ENCODE peak calls at places on chromosomes 16 and 17, in nine cellular contexts. N, R, Y, K, J, C, L, A and S are unnamed samples.

GRCh38 chr16:55540221-55540620 is 26.3 kb upstream of the CAPNS2 start:
- DNase-seq in A (no peak), N (no peak), Y (no peak), J (no peak), K (no peak), R (no peak), L (no peak), C (no peak), S (no peak)

GRCh38 chr16:55465077-55465896 is 13.7 kb upstream of the MMP2 start:
- DNase-seq in L (peak; percentile 13), C (peak; percentile 92), N (peak; percentile 74), Y (peak; percentile 61), K (peak; percentile 62), R (peak; percentile 86), J (peak; percentile 72), A (peak; percentile 86), S (peak; percentile 58)

GRCh38 chr16:68954871-68955635 is 111.7 kb downstream of the TANGO6 start:
- DNase-seq in J (no peak), A (no peak), L (no peak), Y (no peak), N (no peak), C (no peak), R (no peak), K (peak; percentile 31), S (no peak)

GRCh38 chr17:82458885-82459424 is 414 bp downstream of the NARF start:
- DNase-seq in N (no peak), R (peak; percentile 54), A (no peak), J (no peak), K (peak; percentile 26), Y (no peak), L (no peak), C (peak; percentile 29), S (no peak)

GRCh38 chr16:87855852-87856715 is 13.2 kb downstream of the SLC7A5 start:
- DNase-seq in N (no peak), L (peak; percentile 61), K (no peak), C (peak; percentile 72), R (peak; percentile 80), A (peak; percentile 74), Y (no peak), J (no peak), S (no peak)

GRCh38 chr17:12737740-12738469 is 51.4 kb upstream of the ARHGAP44 start:
- DNase-seq in J (no peak), K (no peak), Y (no peak), L (no peak), C (no peak), N (no peak), R (no peak), A (no peak), S (no peak)

GRCh38 chr16:25487888-25488287 is 203.9 kb upstream of the HS3ST4 start:
- DNase-seq in N (no peak), L (no peak), Y (no peak), C (no peak), A (no peak), J (no peak), R (no peak), K (no peak), S (no peak)

GRCh38 chr16:50259334-50260205 is 6.8 kb upstream of the ADCY7 start:
- DNase-seq in C (no peak), Y (no peak), L (no peak), A (no peak), N (no peak), J (no peak), K (no peak), R (no peak), S (peak; percentile 12)

GRCh38 chr16:56606071-56606687 is 2.2 kb upstream of the MT2A start:
- DNase-seq in R (no peak), L (no peak), N (peak; percentile 51), C (no peak), K (no peak), A (peak; percentile 19), Y (no peak), J (no peak), S (no peak)

GRCh38 chr16:50821586-50821985 is 79.7 kb downstream of the CYLD start:
- DNase-seq in A (no peak), K (no peak), Y (no peak), L (no peak), C (peak; percentile 12), R (no peak), J (no peak), N (no peak), S (no peak)

GRCh38 chr16:50944431-50944830 is 202.5 kb downstream of the CYLD start:
- DNase-seq in Y (no peak), A (no peak), L (no peak), K (no peak), N (no peak), C (no peak), R (no peak), J (no peak), S (no peak)

GRCh38 chr17:44738214-44738906 is 20.4 kb upstream of the ADAM11 start:
- DNase-seq in C (no peak), Y (no peak), A (no peak), J (no peak), R (no peak), L (no peak), K (no peak), N (no peak), S (no peak)

GRCh38 chr17:32259596-32259995 is 6.0 kb upstream of the RHBDL3 start:
- DNase-seq in K (no peak), J (no peak), A (peak; percentile 45), Y (no peak), R (no peak), L (no peak), N (no peak), C (no peak), S (no peak)

GRCh38 chr17:42904110-42904469 is 3.5 kb downstream of the G6PC1 start:
- DNase-seq in A (no peak), R (no peak), C (no peak), K (no peak), J (no peak), Y (no peak), L (no peak), N (no peak), S (no peak)

GRCh38 chr16:68528686-68529379 is 10.3 kb upstream of the ZFP90 start:
- DNase-seq in K (peak; percentile 71), N (peak; percentile 90), L (peak; percentile 59), Y (peak; percentile 85), C (peak; percentile 90), J (peak; percentile 84), A (peak; percentile 89), R (peak; percentile 91), S (peak; percentile 73)

GRCh38 chr17:8057691-8058114 is 18.8 kb downstream of the ALOX15B start:
- DNase-seq in N (peak; percentile 97), C (peak; percentile 77), L (peak; percentile 70), Y (no peak), A (peak; percentile 36), J (peak; percentile 27), R (peak; percentile 54), K (peak; percentile 64), S (peak; percentile 38)

GRCh38 chr16:88943131-88943664 is 33.8 kb downstream of the CBFA2T3 start:
- DNase-seq in N (no peak), A (no peak), C (no peak), K (no peak), J (no peak), Y (no peak), R (no peak), L (peak; percentile 52), S (no peak)

GRCh38 chr17:64978138-64978537 is 58.9 kb upstream of the LRRC37A3 start:
- DNase-seq in K (no peak), A (no peak), C (no peak), L (no peak), N (no peak), Y (no peak), J (no peak), R (peak; percentile 4), S (no peak)

GRCh38 chr16:89335803-89336485 is 118.4 kb downstream of the ZNF778 start:
- DNase-seq in L (no peak), J (no peak), A (no peak), K (no peak), R (no peak), N (no peak), C (no peak), Y (no peak), S (no peak)

GRCh38 chr17:27800522-27800921 is at the start of gene NOS2:
- DNase-seq in L (no peak), J (no peak), R (no peak), N (no peak), C (no peak), K (no peak), A (no peak), Y (no peak), S (no peak)

GRCh38 chr17:75504347-75505151 is 10.8 kb downstream of the CASKIN2 start:
- DNase-seq in N (peak; percentile 89), K (no peak), A (no peak), J (no peak), Y (peak; percentile 18), L (no peak), C (peak; percentile 48), R (peak; percentile 44), S (no peak)